ENCODE peak calls at places on chromosome 13, in six cellular contexts. One of them, this sample, is unnamed.

GRCh38 chr13:85853901-85854663 is 54.9 kb upstream of the SLITRK6 start:
- DNase-seq in SK-N-SH: no peak
- DNase-seq in K562: no peak
- DNase-seq in A549: no peak
- DNase-seq in GM12878: no peak
- DNase-seq in IMR-90: no peak
- DNase-seq in this sample: no peak

GRCh38 chr13:61777902-61778301 is 362.3 kb upstream of the PCDH20 start:
- DNase-seq in A549: no peak
- DNase-seq in IMR-90: no peak
- DNase-seq in GM12878: no peak
- DNase-seq in SK-N-SH: no peak
- DNase-seq in K562: no peak
- DNase-seq in this sample: no peak

GRCh38 chr13:23822252-23822824 is 66.9 kb downstream of the MIPEP start:
- DNase-seq in K562: no peak
- DNase-seq in IMR-90: no peak
- DNase-seq in SK-N-SH: no peak
- DNase-seq in GM12878: no peak
- DNase-seq in A549: no peak
- DNase-seq in this sample: no peak

GRCh38 chr13:20391597-20392452 is 133.8 kb downstream of the CRYL1 start:
- DNase-seq in IMR-90: no peak
- DNase-seq in A549: peak
- DNase-seq in K562: no peak
- DNase-seq in GM12878: no peak
- DNase-seq in SK-N-SH: peak
- DNase-seq in this sample: no peak

GRCh38 chr13:20197361-20197834 is 4.7 kb upstream of the GJB2 start:
- DNase-seq in GM12878: no peak
- DNase-seq in IMR-90: peak
- DNase-seq in A549: peak
- DNase-seq in K562: peak
- DNase-seq in SK-N-SH: peak
- DNase-seq in this sample: peak

GRCh38 chr13:66660013-66660804 is 569.9 kb downstream of the PCDH9 start:
- DNase-seq in A549: peak
- DNase-seq in SK-N-SH: no peak
- DNase-seq in GM12878: no peak
- DNase-seq in K562: no peak
- DNase-seq in IMR-90: peak
- DNase-seq in this sample: no peak

GRCh38 chr13:45280751-45281634 is 60.0 kb downstream of the TPT1 start:
- DNase-seq in GM12878: no peak
- DNase-seq in K562: no peak
- DNase-seq in A549: peak
- DNase-seq in IMR-90: peak
- DNase-seq in SK-N-SH: peak
- DNase-seq in this sample: peak

GRCh38 chr13:76769238-76769859 is 116.9 kb downstream of the KCTD12 start:
- DNase-seq in A549: no peak
- DNase-seq in K562: no peak
- DNase-seq in GM12878: no peak
- DNase-seq in IMR-90: no peak
- DNase-seq in SK-N-SH: no peak
- DNase-seq in this sample: no peak

GRCh38 chr13:45276887-45277286 is 64.1 kb downstream of the TPT1 start:
- DNase-seq in IMR-90: no peak
- DNase-seq in A549: no peak
- DNase-seq in GM12878: no peak
- DNase-seq in SK-N-SH: no peak
- DNase-seq in K562: no peak
- DNase-seq in this sample: no peak

GRCh38 chr13:45628094-45628493 is 12.6 kb upstream of the ERICH6B start:
- DNase-seq in A549: no peak
- DNase-seq in IMR-90: no peak
- DNase-seq in GM12878: no peak
- DNase-seq in K562: no peak
- DNase-seq in SK-N-SH: no peak
- DNase-seq in this sample: no peak

GRCh38 chr13:111177081-111177711 is 62.1 kb downstream of the ARHGEF7 start:
- DNase-seq in A549: no peak
- DNase-seq in SK-N-SH: no peak
- DNase-seq in GM12878: no peak
- DNase-seq in IMR-90: peak
- DNase-seq in K562: no peak
- DNase-seq in this sample: no peak

GRCh38 chr13:96728463-96728862 is 265.8 kb downstream of the OXGR1 start:
- DNase-seq in IMR-90: no peak
- DNase-seq in A549: no peak
- DNase-seq in GM12878: no peak
- DNase-seq in K562: no peak
- DNase-seq in SK-N-SH: no peak
- DNase-seq in this sample: no peak

GRCh38 chr13:32657309-32657708 is 71.1 kb downstream of the PDS5B start:
- DNase-seq in K562: no peak
- DNase-seq in GM12878: no peak
- DNase-seq in IMR-90: no peak
- DNase-seq in A549: no peak
- DNase-seq in SK-N-SH: no peak
- DNase-seq in this sample: no peak

GRCh38 chr13:112066624-112067004 is 335 bp upstream of the SOX1 start:
- DNase-seq in A549: no peak
- DNase-seq in GM12878: no peak
- DNase-seq in IMR-90: no peak
- DNase-seq in SK-N-SH: peak
- DNase-seq in K562: no peak
- DNase-seq in this sample: no peak

GRCh38 chr13:25406377-25406776 is 34.6 kb downstream of the ATP8A2 start:
- DNase-seq in SK-N-SH: no peak
- DNase-seq in GM12878: no peak
- DNase-seq in IMR-90: no peak
- DNase-seq in A549: peak
- DNase-seq in K562: peak
- DNase-seq in this sample: peak

GRCh38 chr13:46660408-46660807 is 107.4 kb downstream of the LRCH1 start:
- DNase-seq in IMR-90: no peak
- DNase-seq in GM12878: no peak
- DNase-seq in A549: no peak
- DNase-seq in SK-N-SH: no peak
- DNase-seq in K562: no peak
- DNase-seq in this sample: no peak

GRCh38 chr13:26772531-26772930 is 11.9 kb upstream of the GPR12 start:
- DNase-seq in A549: no peak
- DNase-seq in K562: no peak
- DNase-seq in IMR-90: no peak
- DNase-seq in GM12878: no peak
- DNase-seq in SK-N-SH: no peak
- DNase-seq in this sample: no peak

GRCh38 chr13:97810152-97810551 is 143.3 kb upstream of the IPO5 start:
- DNase-seq in IMR-90: peak
- DNase-seq in GM12878: no peak
- DNase-seq in SK-N-SH: peak
- DNase-seq in A549: peak
- DNase-seq in K562: no peak
- DNase-seq in this sample: peak

GRCh38 chr13:33208290-33208990 is 77.1 kb downstream of the STARD13 start:
- DNase-seq in A549: no peak
- DNase-seq in K562: no peak
- DNase-seq in IMR-90: no peak
- DNase-seq in SK-N-SH: no peak
- DNase-seq in GM12878: no peak
- DNase-seq in this sample: no peak

GRCh38 chr13:112697756-112698655 is 8.2 kb downstream of the ATP11A start:
- DNase-seq in SK-N-SH: no peak
- DNase-seq in A549: no peak
- DNase-seq in GM12878: no peak
- DNase-seq in K562: no peak
- DNase-seq in IMR-90: peak
- DNase-seq in this sample: peak

GRCh38 chr13:97889803-97890202 is 63.7 kb upstream of the IPO5 start:
- DNase-seq in IMR-90: no peak
- DNase-seq in A549: no peak
- DNase-seq in GM12878: no peak
- DNase-seq in K562: no peak
- DNase-seq in SK-N-SH: no peak
- DNase-seq in this sample: no peak

GRCh38 chr13:66875264-66875663 is 354.9 kb downstream of the PCDH9 start:
- DNase-seq in A549: no peak
- DNase-seq in IMR-90: no peak
- DNase-seq in GM12878: no peak
- DNase-seq in K562: no peak
- DNase-seq in SK-N-SH: no peak
- DNase-seq in this sample: no peak

GRCh38 chr13:48500652-48501197 is 32.2 kb downstream of the RCBTB2 start:
- DNase-seq in IMR-90: peak
- DNase-seq in SK-N-SH: no peak
- DNase-seq in A549: peak
- DNase-seq in GM12878: no peak
- DNase-seq in K562: no peak
- DNase-seq in this sample: peak

GRCh38 chr13:112725346-112726017 is 35.6 kb downstream of the ATP11A start:
- DNase-seq in GM12878: peak
- DNase-seq in K562: no peak
- DNase-seq in SK-N-SH: no peak
- DNase-seq in IMR-90: peak
- DNase-seq in A549: peak
- DNase-seq in this sample: no peak

GRCh38 chr13:59721889-59722579 is 441.7 kb downstream of the DIAPH3 start:
- DNase-seq in SK-N-SH: no peak
- DNase-seq in GM12878: no peak
- DNase-seq in K562: no peak
- DNase-seq in IMR-90: no peak
- DNase-seq in A549: no peak
- DNase-seq in this sample: no peak

GRCh38 chr13:38141792-38142191 is 207.9 kb upstream of the UFM1 start:
- DNase-seq in A549: no peak
- DNase-seq in IMR-90: no peak
- DNase-seq in SK-N-SH: no peak
- DNase-seq in GM12878: no peak
- DNase-seq in K562: no peak
- DNase-seq in this sample: no peak

GRCh38 chr13:76148926-76149325 is 512.8 kb downstream of the LMO7 start:
- DNase-seq in A549: no peak
- DNase-seq in K562: no peak
- DNase-seq in IMR-90: peak
- DNase-seq in SK-N-SH: no peak
- DNase-seq in GM12878: no peak
- DNase-seq in this sample: no peak

GRCh38 chr13:107993239-107993948 is 221.9 kb downstream of the LIG4 start:
- DNase-seq in A549: no peak
- DNase-seq in SK-N-SH: no peak
- DNase-seq in IMR-90: no peak
- DNase-seq in K562: peak
- DNase-seq in GM12878: no peak
- DNase-seq in this sample: no peak

GRCh38 chr13:41354416-41354815 is 43.3 kb downstream of the NAA16 start:
- DNase-seq in K562: no peak
- DNase-seq in SK-N-SH: no peak
- DNase-seq in GM12878: no peak
- DNase-seq in IMR-90: peak
- DNase-seq in A549: no peak
- DNase-seq in this sample: no peak

GRCh38 chr13:41356788-41357187 is 45.7 kb downstream of the NAA16 start:
- DNase-seq in SK-N-SH: no peak
- DNase-seq in A549: no peak
- DNase-seq in GM12878: no peak
- DNase-seq in K562: no peak
- DNase-seq in IMR-90: no peak
- DNase-seq in this sample: no peak

GRCh38 chr13:41352935-41353801 is 42.1 kb downstream of the NAA16 start:
- DNase-seq in IMR-90: peak
- DNase-seq in A549: peak
- DNase-seq in K562: peak
- DNase-seq in GM12878: peak
- DNase-seq in SK-N-SH: peak
- DNase-seq in this sample: peak
- TF ChIP-seq SMC3 in IMR-90: peak
- TF ChIP-seq SMC3 in A549: peak
- TF ChIP-seq SMC3 in K562: no peak
- TF ChIP-seq SMC3 in GM12878: peak
- TF ChIP-seq SMC3 in SK-N-SH: peak
- TF ChIP-seq SMC3 in this sample: no peak

DNA sequence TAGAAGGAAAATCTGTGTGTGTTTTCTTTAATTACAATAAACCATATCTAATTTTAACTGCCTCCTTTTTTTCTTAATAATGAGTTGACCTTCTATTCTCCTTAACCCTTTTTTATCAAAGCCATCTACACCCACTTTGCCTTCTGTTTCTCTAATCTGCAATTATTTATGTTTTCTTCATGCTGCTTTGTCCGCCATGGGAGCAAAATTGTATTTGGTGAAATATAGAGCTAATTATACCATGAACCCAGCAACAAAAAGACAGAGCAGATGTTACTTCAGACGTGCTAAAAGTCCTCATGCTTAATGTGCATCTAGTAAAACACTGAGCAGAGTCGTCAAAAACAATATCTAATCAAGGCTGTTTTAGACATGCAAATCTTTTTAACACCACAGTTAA is 264.7 kb downstream of the DACH1 start:
- DNase-seq in GM12878: no peak
- DNase-seq in A549: no peak
- DNase-seq in SK-N-SH: no peak
- DNase-seq in K562: no peak
- DNase-seq in IMR-90: no peak
- DNase-seq in this sample: no peak
- TF ChIP-seq SMC3 in GM12878: no peak
- TF ChIP-seq SMC3 in A549: no peak
- TF ChIP-seq SMC3 in SK-N-SH: no peak
- TF ChIP-seq SMC3 in K562: no peak
- TF ChIP-seq SMC3 in IMR-90: no peak
- TF ChIP-seq SMC3 in this sample: no peak

GRCh38 chr13:51919531-51919930 is 57.8 kb downstream of the CCDC70 start:
- DNase-seq in SK-N-SH: no peak
- DNase-seq in IMR-90: no peak
- DNase-seq in A549: no peak
- DNase-seq in K562: no peak
- DNase-seq in GM12878: no peak
- DNase-seq in this sample: no peak
- TF ChIP-seq SMC3 in SK-N-SH: no peak
- TF ChIP-seq SMC3 in IMR-90: no peak
- TF ChIP-seq SMC3 in A549: no peak
- TF ChIP-seq SMC3 in K562: no peak
- TF ChIP-seq SMC3 in GM12878: no peak
- TF ChIP-seq SMC3 in this sample: no peak

DNA sequence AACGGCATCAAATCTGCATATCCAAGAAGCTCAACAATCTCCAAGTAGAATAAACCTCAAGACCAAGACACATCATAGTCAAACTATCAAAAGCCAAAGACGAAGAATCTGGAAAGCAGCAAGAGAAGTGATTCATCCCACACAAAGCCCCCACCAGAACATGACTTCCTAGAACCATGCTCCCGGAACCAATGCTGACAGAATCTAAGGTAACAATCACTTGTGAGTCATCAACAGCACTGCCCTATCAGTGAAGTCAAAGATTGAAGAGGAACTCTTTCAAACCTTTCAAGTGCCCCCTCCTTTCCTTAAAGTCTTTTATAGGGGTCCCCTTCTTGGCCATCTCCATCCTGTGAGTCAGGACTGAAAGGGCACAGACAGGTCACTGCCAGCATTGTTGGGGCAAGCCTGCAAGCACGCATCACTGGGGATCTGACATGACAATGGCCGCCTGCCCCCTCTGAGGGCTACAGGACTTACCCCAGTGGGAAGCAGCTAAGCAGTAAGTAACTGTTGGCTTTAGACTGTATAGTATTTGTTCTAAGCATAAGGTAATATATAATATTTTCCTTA is at the start of gene CCDC70:
- DNase-seq in GM12878: no peak
- DNase-seq in A549: peak
- DNase-seq in IMR-90: peak
- DNase-seq in SK-N-SH: no peak
- DNase-seq in K562: peak
- DNase-seq in this sample: no peak
- TF ChIP-seq SMC3 in GM12878: no peak
- TF ChIP-seq SMC3 in A549: no peak
- TF ChIP-seq SMC3 in IMR-90: no peak
- TF ChIP-seq SMC3 in SK-N-SH: no peak
- TF ChIP-seq SMC3 in K562: no peak
- TF ChIP-seq SMC3 in this sample: no peak

This sample was measured in HepG2.